ENCODE peak calls at places on chromosomes 7 and 10, in five cellular contexts. One of them, this sample, is unnamed.

GRCh38 chr7:37083311-37084096 is 359.2 kb upstream of the AOAH start:
- DNase-seq in heart right ventricle: peak; percentile 64
- DNase-seq in IMR-90: peak; percentile 46
- DNase-seq in neural progenitor cell: no peak
- DNase-seq in GM23338: no peak
- DNase-seq in this sample: peak; percentile 39

GRCh38 chr10:14560274-14560673 is 214.4 kb downstream of the FAM107B start:
- DNase-seq in heart right ventricle: no peak
- DNase-seq in IMR-90: peak; percentile 85
- DNase-seq in neural progenitor cell: peak; percentile 56
- DNase-seq in GM23338: peak; percentile 59
- DNase-seq in this sample: peak; percentile 51

GRCh38 chr7:34016876-34017275 is 111.5 kb downstream of the BMPER start:
- DNase-seq in heart right ventricle: no peak
- DNase-seq in IMR-90: no peak
- DNase-seq in neural progenitor cell: no peak
- DNase-seq in GM23338: no peak
- DNase-seq in this sample: no peak

GRCh38 chr10:34235164-34235832 is 579.8 kb downstream of the PARD3 start:
- DNase-seq in heart right ventricle: no peak
- DNase-seq in IMR-90: peak; percentile 83
- DNase-seq in neural progenitor cell: no peak
- DNase-seq in GM23338: peak; percentile 15
- DNase-seq in this sample: peak; percentile 36

GRCh38 chr10:34273340-34273739 is 541.8 kb downstream of the PARD3 start:
- DNase-seq in heart right ventricle: no peak
- DNase-seq in IMR-90: no peak
- DNase-seq in neural progenitor cell: no peak
- DNase-seq in GM23338: no peak
- DNase-seq in this sample: no peak

GRCh38 chr10:28090506-28090905 is 91.6 kb upstream of the ODAD2 start:
- DNase-seq in heart right ventricle: no peak
- DNase-seq in IMR-90: no peak
- DNase-seq in neural progenitor cell: no peak
- DNase-seq in GM23338: no peak
- DNase-seq in this sample: no peak

GRCh38 chr7:2151235-2151634 is 81.5 kb downstream of the MAD1L1 start:
- DNase-seq in heart right ventricle: no peak
- DNase-seq in IMR-90: no peak
- DNase-seq in neural progenitor cell: no peak
- DNase-seq in GM23338: no peak
- DNase-seq in this sample: peak; percentile 13

GRCh38 chr10:86188326-86188725 is 178.3 kb downstream of the GRID1 start:
- DNase-seq in heart right ventricle: no peak
- DNase-seq in IMR-90: no peak
- DNase-seq in neural progenitor cell: no peak
- DNase-seq in GM23338: no peak
- DNase-seq in this sample: no peak

GRCh38 chr7:6395898-6396582 is 51.7 kb downstream of the DAGLB start:
- DNase-seq in heart right ventricle: no peak
- DNase-seq in IMR-90: no peak
- DNase-seq in neural progenitor cell: no peak
- DNase-seq in GM23338: no peak
- DNase-seq in this sample: no peak

GRCh38 chr7:64947252-64948000 is 43.4 kb downstream of the ZNF117 start:
- DNase-seq in heart right ventricle: no peak
- DNase-seq in IMR-90: no peak
- DNase-seq in neural progenitor cell: peak; percentile 35
- DNase-seq in GM23338: peak; percentile 50
- DNase-seq in this sample: no peak

GRCh38 chr10:71728218-71728737 is 8.7 kb upstream of the C10orf105 start:
- DNase-seq in heart right ventricle: no peak
- DNase-seq in IMR-90: no peak
- DNase-seq in neural progenitor cell: peak; percentile 64
- DNase-seq in GM23338: no peak
- DNase-seq in this sample: no peak

GRCh38 chr7:127920787-127921438 is 110.3 kb downstream of the LRRC4 start:
- DNase-seq in heart right ventricle: no peak
- DNase-seq in IMR-90: peak; percentile 82
- DNase-seq in neural progenitor cell: no peak
- DNase-seq in GM23338: no peak
- DNase-seq in this sample: no peak

GRCh38 chr10:120969219-120969645 is 118.1 kb downstream of the WDR11 start:
- DNase-seq in heart right ventricle: no peak
- DNase-seq in IMR-90: no peak
- DNase-seq in neural progenitor cell: no peak
- DNase-seq in GM23338: no peak
- DNase-seq in this sample: no peak

GRCh38 chr10:20903635-20904390 is 6.7 kb upstream of the NEBL start:
- DNase-seq in heart right ventricle: no peak
- DNase-seq in IMR-90: no peak
- DNase-seq in neural progenitor cell: no peak
- DNase-seq in GM23338: no peak
- DNase-seq in this sample: no peak

GRCh38 chr7:27165089-27165654 is at the start of gene HOXA9:
- DNase-seq in heart right ventricle: no peak
- DNase-seq in IMR-90: peak; percentile 61
- DNase-seq in neural progenitor cell: no peak
- DNase-seq in GM23338: peak; percentile 54
- DNase-seq in this sample: peak; percentile 95

GRCh38 chr7:73811760-73812168 is 19.0 kb upstream of the CLDN4 start:
- DNase-seq in heart right ventricle: peak; percentile 36
- DNase-seq in IMR-90: peak; percentile 41
- DNase-seq in neural progenitor cell: peak; percentile 81
- DNase-seq in GM23338: peak; percentile 95
- DNase-seq in this sample: no peak

GRCh38 chr7:128974241-128974934 is 36.7 kb downstream of the IRF5 start:
- DNase-seq in heart right ventricle: no peak
- DNase-seq in IMR-90: peak; percentile 45
- DNase-seq in neural progenitor cell: no peak
- DNase-seq in GM23338: no peak
- DNase-seq in this sample: no peak

GRCh38 chr10:124130198-124130597 is 36.8 kb upstream of the CHST15 start:
- DNase-seq in heart right ventricle: no peak
- DNase-seq in IMR-90: no peak
- DNase-seq in neural progenitor cell: no peak
- DNase-seq in GM23338: no peak
- DNase-seq in this sample: no peak

GRCh38 chr10:9294865-9295264 is 1240.4 kb downstream of the GATA3 start:
- DNase-seq in heart right ventricle: no peak
- DNase-seq in IMR-90: no peak
- DNase-seq in neural progenitor cell: no peak
- DNase-seq in GM23338: no peak
- DNase-seq in this sample: no peak

GRCh38 chr10:89662596-89662995 is 17.6 kb upstream of the PANK1 start:
- DNase-seq in heart right ventricle: no peak
- DNase-seq in IMR-90: peak; percentile 36
- DNase-seq in neural progenitor cell: no peak
- DNase-seq in GM23338: no peak
- DNase-seq in this sample: no peak

GRCh38 chr7:6423942-6424701 is 23.6 kb downstream of the DAGLB start:
- DNase-seq in heart right ventricle: peak; percentile 41
- DNase-seq in IMR-90: no peak
- DNase-seq in neural progenitor cell: no peak
- DNase-seq in GM23338: peak; percentile 32
- DNase-seq in this sample: peak; percentile 75

GRCh38 chr10:25675204-25675603 is 258.8 kb upstream of the MYO3A start:
- DNase-seq in heart right ventricle: no peak
- DNase-seq in IMR-90: no peak
- DNase-seq in neural progenitor cell: no peak
- DNase-seq in GM23338: no peak
- DNase-seq in this sample: no peak

GRCh38 chr7:55365103-55365679 is at the start of gene LANCL2:
- DNase-seq in heart right ventricle: no peak
- DNase-seq in IMR-90: peak; percentile 16
- DNase-seq in neural progenitor cell: peak; percentile 85
- DNase-seq in GM23338: peak; percentile 72
- DNase-seq in this sample: no peak

GRCh38 chr7:29607889-29608288 is 44.3 kb downstream of the PRR15 start:
- DNase-seq in heart right ventricle: no peak
- DNase-seq in IMR-90: no peak
- DNase-seq in neural progenitor cell: no peak
- DNase-seq in GM23338: peak; percentile 28
- DNase-seq in this sample: peak; percentile 62

GRCh38 chr10:120819366-120819765 is 31.8 kb upstream of the WDR11 start:
- DNase-seq in heart right ventricle: no peak
- DNase-seq in IMR-90: no peak
- DNase-seq in neural progenitor cell: no peak
- DNase-seq in GM23338: no peak
- DNase-seq in this sample: no peak

DNA sequence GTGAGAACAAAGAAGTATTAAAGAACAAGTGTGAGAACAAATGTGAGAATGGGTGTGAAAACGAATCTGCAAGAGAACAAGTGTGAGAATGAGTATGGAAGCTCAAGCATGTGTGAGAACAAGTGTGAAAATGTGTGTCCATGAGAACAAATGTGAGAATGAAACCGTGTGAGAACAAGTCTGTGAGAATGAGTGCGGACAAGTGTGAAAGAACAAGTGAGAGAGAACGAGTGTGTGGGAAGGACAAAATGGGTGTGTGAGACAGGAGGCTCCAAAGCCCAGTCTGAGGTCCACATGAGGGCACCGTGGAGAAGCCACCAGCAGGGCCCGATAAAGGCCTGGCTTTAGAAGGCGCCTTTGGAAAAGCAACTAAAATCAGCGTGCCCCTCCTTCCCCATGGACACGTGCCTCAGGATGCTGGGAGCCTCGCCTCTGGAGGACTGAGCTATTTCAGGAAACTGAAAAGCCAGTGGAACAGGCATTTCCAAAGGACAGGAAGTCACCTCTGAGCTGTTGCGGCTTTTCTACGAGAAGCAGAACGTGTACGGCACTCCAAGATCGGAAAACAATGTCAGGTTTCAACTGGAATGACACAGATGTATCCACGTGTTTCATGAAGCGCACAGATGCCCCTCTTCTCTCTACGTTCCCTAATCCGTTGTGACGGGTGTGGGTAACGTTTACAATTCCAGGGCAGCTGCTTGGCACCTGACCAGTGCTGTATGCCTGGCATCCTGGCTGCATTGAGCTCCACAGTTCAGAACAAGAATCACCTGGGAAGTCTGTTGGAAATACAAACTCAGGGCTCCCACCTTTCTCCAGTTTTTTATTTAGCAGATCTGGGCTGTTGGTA is 46.4 kb downstream of the ESYT2 start:
- DNase-seq in heart right ventricle: peak; percentile 85
- DNase-seq in IMR-90: peak; percentile 12
- DNase-seq in neural progenitor cell: peak; percentile 9
- DNase-seq in GM23338: peak; percentile 51
- DNase-seq in this sample: peak; percentile 21
- H3K36me3 ChIP-seq in heart right ventricle: no peaks in the 10 kb centered on the region
- H3K36me3 ChIP-seq in IMR-90: peaks cover 36% of the 10 kb centered on the region
- H3K36me3 ChIP-seq in neural progenitor cell: no peaks in the 10 kb centered on the region
- H3K36me3 ChIP-seq in GM23338: peaks cover 12% of the 10 kb centered on the region
- H3K36me3 ChIP-seq in this sample: peaks cover 11% of the 10 kb centered on the region

GRCh38 chr10:103822052-103822716 is 33.2 kb downstream of the SH3PXD2A start:
- DNase-seq in heart right ventricle: no peak
- DNase-seq in IMR-90: no peak
- DNase-seq in neural progenitor cell: peak; percentile 34
- DNase-seq in GM23338: no peak
- DNase-seq in this sample: no peak

GRCh38 chr10:103818110-103818509 is 37.3 kb downstream of the SH3PXD2A start:
- DNase-seq in heart right ventricle: no peak
- DNase-seq in IMR-90: no peak
- DNase-seq in neural progenitor cell: no peak
- DNase-seq in GM23338: no peak
- DNase-seq in this sample: no peak

GRCh38 chr10:103818765-103819374 is 36.5 kb downstream of the SH3PXD2A start:
- DNase-seq in heart right ventricle: no peak
- DNase-seq in IMR-90: no peak
- DNase-seq in neural progenitor cell: peak; percentile 36
- DNase-seq in GM23338: no peak
- DNase-seq in this sample: no peak

GRCh38 chr10:103822795-103823194 is 32.6 kb downstream of the SH3PXD2A start:
- DNase-seq in heart right ventricle: no peak
- DNase-seq in IMR-90: no peak
- DNase-seq in neural progenitor cell: no peak
- DNase-seq in GM23338: no peak
- DNase-seq in this sample: no peak

GRCh38 chr10:103820101-103821062 is 35.0 kb downstream of the SH3PXD2A start:
- DNase-seq in heart right ventricle: peak; percentile 87
- DNase-seq in IMR-90: peak; percentile 60
- DNase-seq in neural progenitor cell: no peak
- DNase-seq in GM23338: no peak
- DNase-seq in this sample: peak; percentile 63
- H3K4me3 ChIP-seq in heart right ventricle: no peak overlapping the region
- H3K4me3 ChIP-seq in IMR-90: no peak overlapping the region
- H3K4me3 ChIP-seq in neural progenitor cell: no peak overlapping the region
- H3K4me3 ChIP-seq in GM23338: no peak overlapping the region
- H3K4me3 ChIP-seq in this sample: no peak overlapping the region

GRCh38 chr10:101644002-101644401 is 51.0 kb downstream of the FBXW4 start:
- DNase-seq in heart right ventricle: no peak
- DNase-seq in IMR-90: no peak
- DNase-seq in neural progenitor cell: peak; percentile 93
- DNase-seq in GM23338: peak; percentile 84
- DNase-seq in this sample: no peak
- H3K27me3 ChIP-seq in heart right ventricle: no peaks in the 10 kb centered on the region
- H3K27me3 ChIP-seq in IMR-90: no peaks in the 10 kb centered on the region
- H3K27me3 ChIP-seq in neural progenitor cell: no peaks in the 10 kb centered on the region
- H3K27me3 ChIP-seq in GM23338: no peaks in the 10 kb centered on the region
- H3K27me3 ChIP-seq in this sample: no peaks in the 10 kb centered on the region

DNA sequence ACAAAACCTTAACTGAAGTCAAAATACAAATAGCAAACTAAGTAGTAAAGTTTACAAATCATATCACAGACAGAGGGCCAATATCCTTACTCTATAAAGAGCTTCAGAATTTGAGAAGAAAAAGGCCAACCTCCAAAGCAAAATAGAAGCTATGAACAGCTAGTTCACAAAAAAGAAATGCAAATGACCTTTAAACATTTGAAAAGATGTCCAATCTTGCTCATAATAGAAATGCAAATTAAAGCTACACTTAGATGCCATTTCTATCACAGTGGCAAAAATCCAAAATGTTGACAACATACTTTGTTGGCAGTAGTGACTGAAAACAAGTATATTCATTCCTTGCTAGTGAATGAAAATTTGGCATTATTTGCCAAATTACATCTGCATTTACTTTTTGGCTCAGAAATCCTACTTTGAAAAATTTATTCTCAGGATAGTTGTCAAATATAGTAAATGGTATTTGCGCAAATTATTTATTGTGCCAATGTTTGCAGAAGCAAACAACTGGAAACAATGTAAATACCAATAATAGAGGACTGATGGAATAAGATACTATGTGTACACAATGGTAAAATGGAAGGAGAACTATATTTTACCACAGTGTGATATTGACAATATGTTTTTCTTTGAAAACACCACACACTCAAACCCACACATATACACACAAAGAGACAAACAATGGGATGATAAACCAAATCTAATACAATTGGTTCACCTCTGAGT is 9.4 kb downstream of the TMEM106B start:
- DNase-seq in heart right ventricle: no peak
- DNase-seq in IMR-90: no peak
- DNase-seq in neural progenitor cell: no peak
- DNase-seq in GM23338: no peak
- DNase-seq in this sample: no peak
- H3K36me3 ChIP-seq in heart right ventricle: no peaks in the 10 kb centered on the region
- H3K36me3 ChIP-seq in IMR-90: peaks cover 6% of the 10 kb centered on the region
- H3K36me3 ChIP-seq in neural progenitor cell: peaks cover 26% of the 10 kb centered on the region
- H3K36me3 ChIP-seq in GM23338: peaks cover 14% of the 10 kb centered on the region
- H3K36me3 ChIP-seq in this sample: peaks cover 4% of the 10 kb centered on the region

This sample was measured in MG63.